ENCODE peak calls at places on chromosomes 4 and X, in nine cellular contexts. One of them, this sample, is unnamed.

GRCh38 chrX:96837808-96838207 is 45.9 kb upstream of the RPA4 start:
- DNase-seq in kidney: no peak
- DNase-seq in ureter: no peak
- DNase-seq in ELR: peak
- DNase-seq in hippocampal formation: no peak
- DNase-seq in stimulated activated CD4-positive, alpha-beta T cell treated with anti-CD3 and anti-CD28 coated beads, Interleukin-1b, Interleukin-23, amount 100 ng/mL, for 24 hours: no peak
- DNase-seq in NCI-H69: no peak
- DNase-seq in T-cell: no peak
- DNase-seq in left ventricle myocardium superior: no peak
- DNase-seq in this sample: no peak

GRCh38 chrX:18873189-18873791 is 110.6 kb downstream of the PHKA2 start:
- DNase-seq in kidney: no peak
- DNase-seq in ureter: no peak
- DNase-seq in ELR: peak
- DNase-seq in hippocampal formation: no peak
- DNase-seq in stimulated activated CD4-positive, alpha-beta T cell treated with anti-CD3 and anti-CD28 coated beads, Interleukin-1b, Interleukin-23, amount 100 ng/mL, for 24 hours: no peak
- DNase-seq in NCI-H69: peak
- DNase-seq in T-cell: no peak
- DNase-seq in left ventricle myocardium superior: peak
- DNase-seq in this sample: no peak

GRCh38 chr4:6267573-6267972 is 2.1 kb upstream of the WFS1 start:
- DNase-seq in kidney: no peak
- DNase-seq in ureter: no peak
- DNase-seq in ELR: no peak
- DNase-seq in hippocampal formation: no peak
- DNase-seq in stimulated activated CD4-positive, alpha-beta T cell treated with anti-CD3 and anti-CD28 coated beads, Interleukin-1b, Interleukin-23, amount 100 ng/mL, for 24 hours: no peak
- DNase-seq in NCI-H69: no peak
- DNase-seq in T-cell: no peak
- DNase-seq in left ventricle myocardium superior: no peak
- DNase-seq in this sample: no peak

GRCh38 chr4:26717332-26717731 is 133.4 kb downstream of the TBC1D19 start:
- DNase-seq in kidney: no peak
- DNase-seq in ureter: no peak
- DNase-seq in ELR: peak
- DNase-seq in hippocampal formation: no peak
- DNase-seq in stimulated activated CD4-positive, alpha-beta T cell treated with anti-CD3 and anti-CD28 coated beads, Interleukin-1b, Interleukin-23, amount 100 ng/mL, for 24 hours: no peak
- DNase-seq in NCI-H69: no peak
- DNase-seq in T-cell: no peak
- DNase-seq in left ventricle myocardium superior: no peak
- DNase-seq in this sample: no peak

GRCh38 chrX:48558270-48558669 is 16.0 kb upstream of the RBM3 start:
- DNase-seq in kidney: no peak
- DNase-seq in ureter: no peak
- DNase-seq in ELR: peak
- DNase-seq in hippocampal formation: no peak
- DNase-seq in stimulated activated CD4-positive, alpha-beta T cell treated with anti-CD3 and anti-CD28 coated beads, Interleukin-1b, Interleukin-23, amount 100 ng/mL, for 24 hours: no peak
- DNase-seq in NCI-H69: no peak
- DNase-seq in T-cell: no peak
- DNase-seq in left ventricle myocardium superior: no peak
- DNase-seq in this sample: no peak

GRCh38 chrX:25810202-25810601 is 327.9 kb upstream of the MAGEB18 start:
- DNase-seq in kidney: no peak
- DNase-seq in ureter: no peak
- DNase-seq in ELR: peak
- DNase-seq in hippocampal formation: no peak
- DNase-seq in stimulated activated CD4-positive, alpha-beta T cell treated with anti-CD3 and anti-CD28 coated beads, Interleukin-1b, Interleukin-23, amount 100 ng/mL, for 24 hours: no peak
- DNase-seq in NCI-H69: no peak
- DNase-seq in T-cell: no peak
- DNase-seq in left ventricle myocardium superior: no peak
- DNase-seq in this sample: no peak

GRCh38 chr4:68708566-68708965 is 38.1 kb upstream of the UGT2B15 start:
- DNase-seq in kidney: no peak
- DNase-seq in ureter: no peak
- DNase-seq in ELR: no peak
- DNase-seq in hippocampal formation: no peak
- DNase-seq in stimulated activated CD4-positive, alpha-beta T cell treated with anti-CD3 and anti-CD28 coated beads, Interleukin-1b, Interleukin-23, amount 100 ng/mL, for 24 hours: no peak
- DNase-seq in NCI-H69: no peak
- DNase-seq in T-cell: no peak
- DNase-seq in left ventricle myocardium superior: no peak
- DNase-seq in this sample: no peak

GRCh38 chr4:85477538-85477937 is 2.6 kb downstream of the ARHGAP24 start:
- DNase-seq in kidney: no peak
- DNase-seq in ureter: no peak
- DNase-seq in ELR: peak
- DNase-seq in hippocampal formation: no peak
- DNase-seq in stimulated activated CD4-positive, alpha-beta T cell treated with anti-CD3 and anti-CD28 coated beads, Interleukin-1b, Interleukin-23, amount 100 ng/mL, for 24 hours: no peak
- DNase-seq in NCI-H69: no peak
- DNase-seq in T-cell: no peak
- DNase-seq in left ventricle myocardium superior: no peak
- DNase-seq in this sample: no peak

GRCh38 chr4:129218355-129218754 is 122.4 kb downstream of the C4orf33 start:
- DNase-seq in kidney: no peak
- DNase-seq in ureter: no peak
- DNase-seq in ELR: peak
- DNase-seq in hippocampal formation: no peak
- DNase-seq in stimulated activated CD4-positive, alpha-beta T cell treated with anti-CD3 and anti-CD28 coated beads, Interleukin-1b, Interleukin-23, amount 100 ng/mL, for 24 hours: no peak
- DNase-seq in NCI-H69: peak
- DNase-seq in T-cell: no peak
- DNase-seq in left ventricle myocardium superior: no peak
- DNase-seq in this sample: no peak

This sample was measured in right atrium auricular region.